ENCODE peak calls at places on chromosomes 2 and 18, in eight cellular contexts. One of them, this sample, is unnamed.
A peak's percentile ranks its signal among the peaks of the same experiment; 100 is the strongest.

GRCh38 chr18:8721716-8722115 is 16.4 kb downstream of the MTCL1 start:
- DNase-seq in glomerular endothelial cell: no peak
- DNase-seq in GM12892: no peak
- DNase-seq in BJ: no peak
- DNase-seq in smooth muscle cell of the brain vasculature: no peak
- DNase-seq in activated CD8-positive, alpha-beta memory T cell treated with anti-CD3 and anti-CD28 coated beads for 24 hours: no peak
- DNase-seq in upper lobe of right lung: no peak
- DNase-seq in GM12865: no peak
- DNase-seq in this sample: no peak

GRCh38 chr18:67402543-67402942 is 114.0 kb downstream of the DSEL start:
- DNase-seq in glomerular endothelial cell: no peak
- DNase-seq in GM12892: no peak
- DNase-seq in BJ: peak; percentile 10
- DNase-seq in smooth muscle cell of the brain vasculature: no peak
- DNase-seq in activated CD8-positive, alpha-beta memory T cell treated with anti-CD3 and anti-CD28 coated beads for 24 hours: no peak
- DNase-seq in upper lobe of right lung: no peak
- DNase-seq in GM12865: no peak
- DNase-seq in this sample: no peak

GRCh38 chr2:118254117-118254516 is 165.8 kb downstream of the INSIG2 start:
- DNase-seq in glomerular endothelial cell: no peak
- DNase-seq in GM12892: no peak
- DNase-seq in BJ: no peak
- DNase-seq in smooth muscle cell of the brain vasculature: no peak
- DNase-seq in activated CD8-positive, alpha-beta memory T cell treated with anti-CD3 and anti-CD28 coated beads for 24 hours: no peak
- DNase-seq in upper lobe of right lung: no peak
- DNase-seq in GM12865: no peak
- DNase-seq in this sample: no peak

GRCh38 chr2:215461836-215462532 is 26.1 kb upstream of the FN1 start:
- DNase-seq in glomerular endothelial cell: no peak
- DNase-seq in GM12892: no peak
- DNase-seq in BJ: no peak
- DNase-seq in smooth muscle cell of the brain vasculature: no peak
- DNase-seq in activated CD8-positive, alpha-beta memory T cell treated with anti-CD3 and anti-CD28 coated beads for 24 hours: no peak
- DNase-seq in upper lobe of right lung: no peak
- DNase-seq in GM12865: peak; percentile 15
- DNase-seq in this sample: no peak

GRCh38 chr18:53375641-53376040 is 848.8 kb downstream of the MBD2 start:
- DNase-seq in glomerular endothelial cell: no peak
- DNase-seq in GM12892: no peak
- DNase-seq in BJ: no peak
- DNase-seq in smooth muscle cell of the brain vasculature: no peak
- DNase-seq in activated CD8-positive, alpha-beta memory T cell treated with anti-CD3 and anti-CD28 coated beads for 24 hours: no peak
- DNase-seq in upper lobe of right lung: peak; percentile 61
- DNase-seq in GM12865: no peak
- DNase-seq in this sample: no peak

GRCh38 chr18:42941860-42942259 is 173.6 kb downstream of the RIT2 start:
- DNase-seq in glomerular endothelial cell: no peak
- DNase-seq in GM12892: no peak
- DNase-seq in BJ: no peak
- DNase-seq in smooth muscle cell of the brain vasculature: no peak
- DNase-seq in activated CD8-positive, alpha-beta memory T cell treated with anti-CD3 and anti-CD28 coated beads for 24 hours: no peak
- DNase-seq in upper lobe of right lung: no peak
- DNase-seq in GM12865: no peak
- DNase-seq in this sample: no peak

GRCh38 chr2:208256192-208256782 is 1.4 kb upstream of the IDH1 start:
- DNase-seq in glomerular endothelial cell: no peak
- DNase-seq in GM12892: no peak
- DNase-seq in BJ: no peak
- DNase-seq in smooth muscle cell of the brain vasculature: no peak
- DNase-seq in activated CD8-positive, alpha-beta memory T cell treated with anti-CD3 and anti-CD28 coated beads for 24 hours: no peak
- DNase-seq in upper lobe of right lung: no peak
- DNase-seq in GM12865: peak; percentile 25
- DNase-seq in this sample: no peak

GRCh38 chr2:191486584-191487320 is 191.2 kb upstream of the NABP1 start:
- DNase-seq in glomerular endothelial cell: no peak
- DNase-seq in GM12892: no peak
- DNase-seq in BJ: peak; percentile 98
- DNase-seq in smooth muscle cell of the brain vasculature: peak; percentile 64
- DNase-seq in activated CD8-positive, alpha-beta memory T cell treated with anti-CD3 and anti-CD28 coated beads for 24 hours: no peak
- DNase-seq in upper lobe of right lung: no peak
- DNase-seq in GM12865: no peak
- DNase-seq in this sample: no peak

GRCh38 chr2:190607657-190608357 is 41.1 kb upstream of the NAB1 start:
- DNase-seq in glomerular endothelial cell: no peak
- DNase-seq in GM12892: no peak
- DNase-seq in BJ: no peak
- DNase-seq in smooth muscle cell of the brain vasculature: no peak
- DNase-seq in activated CD8-positive, alpha-beta memory T cell treated with anti-CD3 and anti-CD28 coated beads for 24 hours: no peak
- DNase-seq in upper lobe of right lung: no peak
- DNase-seq in GM12865: no peak
- DNase-seq in this sample: no peak

GRCh38 chr2:190679813-190680591 is 31.1 kb downstream of the NAB1 start:
- DNase-seq in glomerular endothelial cell: no peak
- DNase-seq in GM12892: no peak
- DNase-seq in BJ: no peak
- DNase-seq in smooth muscle cell of the brain vasculature: no peak
- DNase-seq in activated CD8-positive, alpha-beta memory T cell treated with anti-CD3 and anti-CD28 coated beads for 24 hours: peak; percentile 73
- DNase-seq in upper lobe of right lung: peak; percentile 74
- DNase-seq in GM12865: peak; percentile 86
- DNase-seq in this sample: no peak

GRCh38 chr2:196218109-196218508 is 46.7 kb upstream of the STK17B start:
- DNase-seq in glomerular endothelial cell: no peak
- DNase-seq in GM12892: no peak
- DNase-seq in BJ: no peak
- DNase-seq in smooth muscle cell of the brain vasculature: no peak
- DNase-seq in activated CD8-positive, alpha-beta memory T cell treated with anti-CD3 and anti-CD28 coated beads for 24 hours: no peak
- DNase-seq in upper lobe of right lung: no peak
- DNase-seq in GM12865: no peak
- DNase-seq in this sample: no peak

GRCh38 chr2:54456526-54457325 is 599 bp downstream of the SPTBN1 start:
- DNase-seq in glomerular endothelial cell: no peak
- DNase-seq in GM12892: peak; percentile 39
- DNase-seq in BJ: no peak
- DNase-seq in smooth muscle cell of the brain vasculature: no peak
- DNase-seq in activated CD8-positive, alpha-beta memory T cell treated with anti-CD3 and anti-CD28 coated beads for 24 hours: peak; percentile 66
- DNase-seq in upper lobe of right lung: peak; percentile 69
- DNase-seq in GM12865: no peak
- DNase-seq in this sample: no peak

GRCh38 chr2:25042321-25043240 is 705 bp downstream of the EFR3B start:
- DNase-seq in glomerular endothelial cell: no peak
- DNase-seq in GM12892: no peak
- DNase-seq in BJ: no peak
- DNase-seq in smooth muscle cell of the brain vasculature: no peak
- DNase-seq in activated CD8-positive, alpha-beta memory T cell treated with anti-CD3 and anti-CD28 coated beads for 24 hours: peak; percentile 66
- DNase-seq in upper lobe of right lung: peak; percentile 68
- DNase-seq in GM12865: peak; percentile 13
- DNase-seq in this sample: no peak

GRCh38 chr2:174577967-174578589 is 19.5 kb downstream of the WIPF1 start:
- DNase-seq in glomerular endothelial cell: no peak
- DNase-seq in GM12892: no peak
- DNase-seq in BJ: no peak
- DNase-seq in smooth muscle cell of the brain vasculature: no peak
- DNase-seq in activated CD8-positive, alpha-beta memory T cell treated with anti-CD3 and anti-CD28 coated beads for 24 hours: no peak
- DNase-seq in upper lobe of right lung: no peak
- DNase-seq in GM12865: peak; percentile 72
- DNase-seq in this sample: no peak

GRCh38 chr2:130337735-130338325 is 4.9 kb upstream of the IMP4 start:
- DNase-seq in glomerular endothelial cell: no peak
- DNase-seq in GM12892: no peak
- DNase-seq in BJ: no peak
- DNase-seq in smooth muscle cell of the brain vasculature: no peak
- DNase-seq in activated CD8-positive, alpha-beta memory T cell treated with anti-CD3 and anti-CD28 coated beads for 24 hours: no peak
- DNase-seq in upper lobe of right lung: no peak
- DNase-seq in GM12865: no peak
- DNase-seq in this sample: no peak

GRCh38 chr2:214489702-214490101 is 78.8 kb downstream of the VWC2L start:
- DNase-seq in glomerular endothelial cell: no peak
- DNase-seq in GM12892: no peak
- DNase-seq in BJ: no peak
- DNase-seq in smooth muscle cell of the brain vasculature: no peak
- DNase-seq in activated CD8-positive, alpha-beta memory T cell treated with anti-CD3 and anti-CD28 coated beads for 24 hours: no peak
- DNase-seq in upper lobe of right lung: no peak
- DNase-seq in GM12865: no peak
- DNase-seq in this sample: no peak

GRCh38 chr18:21831413-21831831 is 90.8 kb downstream of the MIB1 start:
- DNase-seq in glomerular endothelial cell: no peak
- DNase-seq in GM12892: no peak
- DNase-seq in BJ: no peak
- DNase-seq in smooth muscle cell of the brain vasculature: no peak
- DNase-seq in activated CD8-positive, alpha-beta memory T cell treated with anti-CD3 and anti-CD28 coated beads for 24 hours: no peak
- DNase-seq in upper lobe of right lung: no peak
- DNase-seq in GM12865: no peak
- DNase-seq in this sample: no peak

GRCh38 chr18:55321268-55322175 is 266.5 kb downstream of the TCF4 start:
- DNase-seq in glomerular endothelial cell: no peak
- DNase-seq in GM12892: no peak
- DNase-seq in BJ: no peak
- DNase-seq in smooth muscle cell of the brain vasculature: peak; percentile 85
- DNase-seq in activated CD8-positive, alpha-beta memory T cell treated with anti-CD3 and anti-CD28 coated beads for 24 hours: peak; percentile 57
- DNase-seq in upper lobe of right lung: peak; percentile 92
- DNase-seq in GM12865: peak; percentile 96
- DNase-seq in this sample: peak; percentile 85